ENCODE peak calls at places on chromosomes 16 and 17, in eight cellular contexts. R is NCI-H524; M is WTC11; D is posterior vena cava; N is EH; B is fibroblast of lung; H is NCI-H2171 treated with DMSO at 0.1 percent for 48 hours; J is stimulated activated CD8-positive, alpha-beta memory T cell treated with anti-CD3 and anti-CD28 coated beads, Interleukin-7, amount 100 ng/mL, for 1 hour. K is an unnamed sample.

GRCh38 chr17:47719411-47720152 is 13.5 kb upstream of the TBX21 start:
- DNase-seq in R (no peak), M (no peak), D (no peak), N (peak; percentile 84), B (peak; percentile 83), H (no peak), J (no peak), K (no peak)

GRCh38 chr16:19513377-19514053 is 8.4 kb downstream of the GDE1 start:
- DNase-seq in R (no peak), M (no peak), D (no peak), N (no peak), B (no peak), H (no peak), J (no peak), K (no peak)

GRCh38 chr17:31202968-31203367 is 94.1 kb downstream of the OMG start:
- DNase-seq in R (no peak), M (no peak), D (no peak), N (peak; percentile 70), B (peak; percentile 57), H (no peak), J (no peak), K (peak; percentile 14)

GRCh38 chr16:5064915-5065314 is 841 bp downstream of the C16orf89 start:
- DNase-seq in R (no peak), M (no peak), D (peak; percentile 76), N (no peak), B (no peak), H (peak; percentile 30), J (no peak), K (peak; percentile 45)

GRCh38 chr17:57257213-57257873 is 1.0 kb downstream of the MSI2 start:
- DNase-seq in R (peak; percentile 43), M (no peak), D (no peak), N (no peak), B (no peak), H (peak; percentile 46), J (no peak), K (no peak)

GRCh38 chr17:73535746-73536145 is 108.5 kb downstream of the SDK2 start:
- DNase-seq in R (no peak), M (no peak), D (no peak), N (no peak), B (no peak), H (no peak), J (no peak), K (no peak)

GRCh38 chr17:17060930-17061329 is 18.7 kb downstream of the MPRIP start:
- DNase-seq in R (no peak), M (no peak), D (peak; percentile 41), N (no peak), B (no peak), H (no peak), J (no peak), K (peak; percentile 28)

GRCh38 chr17:33125552-33125950 is 133.9 kb downstream of the SPACA3 start:
- DNase-seq in R (no peak), M (no peak), D (no peak), N (no peak), B (no peak), H (no peak), J (no peak), K (no peak)

GRCh38 chr16:8194795-8195194 is 395.5 kb downstream of the TMEM114 start:
- DNase-seq in R (no peak), M (peak; percentile 10), D (no peak), N (no peak), B (no peak), H (no peak), J (no peak), K (no peak)

GRCh38 chr16:65285128-65286120 is 163.6 kb upstream of the CDH11 start:
- DNase-seq in R (no peak), M (no peak), D (no peak), N (peak; percentile 72), B (peak; percentile 51), H (no peak), J (no peak), K (no peak)

GRCh38 chr16:4771646-4772045 is 4.7 kb upstream of the ZNF500 start:
- DNase-seq in R (no peak), M (no peak), D (no peak), N (no peak), B (no peak), H (no peak), J (no peak), K (no peak)

GRCh38 chr16:9039208-9039607 is 52.2 kb upstream of the HAPSTR1 start:
- DNase-seq in R (no peak), M (no peak), D (no peak), N (peak; percentile 50), B (peak; percentile 45), H (no peak), J (no peak), K (no peak)